ENCODE peak calls at places on chromosomes 2 and 18, in nine cellular contexts. One of them, this sample, is unnamed.

GRCh38 chr2:110853516-110853915 is 121.1 kb downstream of the ACOXL start:
- DNase-seq in WERI-Rb-1: peak
- DNase-seq in HCT116: peak
- DNase-seq in fibroblast of lung: peak
- DNase-seq in left ventricle myocardium inferior: no peak
- DNase-seq in SK-N-SH: no peak
- DNase-seq in kidney: no peak
- DNase-seq in tibial artery: no peak
- DNase-seq in K562: peak
- DNase-seq in this sample: peak

GRCh38 chr2:120175000-120175581 is 48.1 kb downstream of the TMEM185B start:
- DNase-seq in WERI-Rb-1: no peak
- DNase-seq in HCT116: peak
- DNase-seq in fibroblast of lung: peak
- DNase-seq in left ventricle myocardium inferior: no peak
- DNase-seq in SK-N-SH: peak
- DNase-seq in kidney: no peak
- DNase-seq in tibial artery: no peak
- DNase-seq in K562: peak
- DNase-seq in this sample: peak

GRCh38 chr2:141468746-141469145 is 662.1 kb downstream of the LRP1B start:
- DNase-seq in WERI-Rb-1: no peak
- DNase-seq in HCT116: no peak
- DNase-seq in fibroblast of lung: no peak
- DNase-seq in left ventricle myocardium inferior: no peak
- DNase-seq in SK-N-SH: no peak
- DNase-seq in kidney: no peak
- DNase-seq in tibial artery: no peak
- DNase-seq in K562: no peak
- DNase-seq in this sample: no peak

GRCh38 chr18:75207298-75208054 is 1.5 kb downstream of the PTGR3 start:
- DNase-seq in WERI-Rb-1: no peak
- DNase-seq in HCT116: no peak
- DNase-seq in fibroblast of lung: peak
- DNase-seq in left ventricle myocardium inferior: no peak
- DNase-seq in SK-N-SH: no peak
- DNase-seq in kidney: no peak
- DNase-seq in tibial artery: no peak
- DNase-seq in K562: peak
- DNase-seq in this sample: no peak

GRCh38 chr2:567865-568638 is 109.2 kb downstream of the TMEM18 start:
- DNase-seq in WERI-Rb-1: no peak
- DNase-seq in HCT116: no peak
- DNase-seq in fibroblast of lung: peak
- DNase-seq in left ventricle myocardium inferior: peak
- DNase-seq in SK-N-SH: no peak
- DNase-seq in kidney: no peak
- DNase-seq in tibial artery: peak
- DNase-seq in K562: no peak
- DNase-seq in this sample: peak

GRCh38 chr2:74053959-74054715 is 69.4 kb downstream of the TET3 start:
- DNase-seq in WERI-Rb-1: no peak
- DNase-seq in HCT116: no peak
- DNase-seq in fibroblast of lung: no peak
- DNase-seq in left ventricle myocardium inferior: no peak
- DNase-seq in SK-N-SH: no peak
- DNase-seq in kidney: no peak
- DNase-seq in tibial artery: no peak
- DNase-seq in K562: no peak
- DNase-seq in this sample: no peak

GRCh38 chr2:127670055-127670956 is 5.0 kb downstream of the LIMS2 start:
- DNase-seq in WERI-Rb-1: no peak
- DNase-seq in HCT116: no peak
- DNase-seq in fibroblast of lung: no peak
- DNase-seq in left ventricle myocardium inferior: no peak
- DNase-seq in SK-N-SH: peak
- DNase-seq in kidney: no peak
- DNase-seq in tibial artery: no peak
- DNase-seq in K562: no peak
- DNase-seq in this sample: no peak

GRCh38 chr18:59864446-59864764 is 35.4 kb upstream of the PMAIP1 start:
- DNase-seq in WERI-Rb-1: no peak
- DNase-seq in HCT116: no peak
- DNase-seq in fibroblast of lung: no peak
- DNase-seq in left ventricle myocardium inferior: no peak
- DNase-seq in SK-N-SH: no peak
- DNase-seq in kidney: no peak
- DNase-seq in tibial artery: no peak
- DNase-seq in K562: no peak
- DNase-seq in this sample: peak

GRCh38 chr2:241230435-241230834 is 42.0 kb downstream of the ANO7 start:
- DNase-seq in WERI-Rb-1: no peak
- DNase-seq in HCT116: no peak
- DNase-seq in fibroblast of lung: no peak
- DNase-seq in left ventricle myocardium inferior: no peak
- DNase-seq in SK-N-SH: no peak
- DNase-seq in kidney: peak
- DNase-seq in tibial artery: no peak
- DNase-seq in K562: no peak
- DNase-seq in this sample: no peak

GRCh38 chr2:165305391-165306096 is 66.3 kb downstream of the SCN2A start:
- DNase-seq in WERI-Rb-1: no peak
- DNase-seq in HCT116: no peak
- DNase-seq in fibroblast of lung: no peak
- DNase-seq in left ventricle myocardium inferior: no peak
- DNase-seq in SK-N-SH: no peak
- DNase-seq in kidney: no peak
- DNase-seq in tibial artery: no peak
- DNase-seq in K562: peak
- DNase-seq in this sample: no peak

GRCh38 chr2:120958623-120959366 is 223.1 kb downstream of the GLI2 start:
- DNase-seq in WERI-Rb-1: peak
- DNase-seq in HCT116: no peak
- DNase-seq in fibroblast of lung: no peak
- DNase-seq in left ventricle myocardium inferior: no peak
- DNase-seq in SK-N-SH: peak
- DNase-seq in kidney: no peak
- DNase-seq in tibial artery: no peak
- DNase-seq in K562: peak
- DNase-seq in this sample: no peak

GRCh38 chr2:137952586-137953129 is 11.6 kb upstream of the HNMT start:
- DNase-seq in WERI-Rb-1: no peak
- DNase-seq in HCT116: no peak
- DNase-seq in fibroblast of lung: no peak
- DNase-seq in left ventricle myocardium inferior: no peak
- DNase-seq in SK-N-SH: no peak
- DNase-seq in kidney: no peak
- DNase-seq in tibial artery: no peak
- DNase-seq in K562: peak
- DNase-seq in this sample: no peak

GRCh38 chr2:171394164-171394725 is 39.5 kb downstream of the METTL8 start:
- DNase-seq in WERI-Rb-1: no peak
- DNase-seq in HCT116: no peak
- DNase-seq in fibroblast of lung: no peak
- DNase-seq in left ventricle myocardium inferior: no peak
- DNase-seq in SK-N-SH: no peak
- DNase-seq in kidney: no peak
- DNase-seq in tibial artery: no peak
- DNase-seq in K562: no peak
- DNase-seq in this sample: no peak

GRCh38 chr18:55419939-55420664 is 167.9 kb downstream of the TCF4 start:
- DNase-seq in WERI-Rb-1: no peak
- DNase-seq in HCT116: no peak
- DNase-seq in fibroblast of lung: peak
- DNase-seq in left ventricle myocardium inferior: no peak
- DNase-seq in SK-N-SH: no peak
- DNase-seq in kidney: no peak
- DNase-seq in tibial artery: no peak
- DNase-seq in K562: no peak
- DNase-seq in this sample: no peak

GRCh38 chr18:41371718-41372117 is 583.3 kb upstream of the PIK3C3 start:
- DNase-seq in WERI-Rb-1: no peak
- DNase-seq in HCT116: no peak
- DNase-seq in fibroblast of lung: no peak
- DNase-seq in left ventricle myocardium inferior: no peak
- DNase-seq in SK-N-SH: peak
- DNase-seq in kidney: no peak
- DNase-seq in tibial artery: no peak
- DNase-seq in K562: no peak
- DNase-seq in this sample: no peak

GRCh38 chr2:9655441-9656269 is 24.9 kb upstream of the YWHAQ start:
- DNase-seq in WERI-Rb-1: no peak
- DNase-seq in HCT116: no peak
- DNase-seq in fibroblast of lung: peak
- DNase-seq in left ventricle myocardium inferior: no peak
- DNase-seq in SK-N-SH: no peak
- DNase-seq in kidney: no peak
- DNase-seq in tibial artery: no peak
- DNase-seq in K562: peak
- DNase-seq in this sample: no peak

GRCh38 chr2:208175069-208175842 is 11.9 kb upstream of the CRYGA start:
- DNase-seq in WERI-Rb-1: peak
- DNase-seq in HCT116: peak
- DNase-seq in fibroblast of lung: peak
- DNase-seq in left ventricle myocardium inferior: peak
- DNase-seq in SK-N-SH: peak
- DNase-seq in kidney: peak
- DNase-seq in tibial artery: peak
- DNase-seq in K562: peak
- DNase-seq in this sample: peak

GRCh38 chr2:162075689-162076132 is 1.7 kb upstream of the DPP4 start:
- DNase-seq in WERI-Rb-1: no peak
- DNase-seq in HCT116: no peak
- DNase-seq in fibroblast of lung: peak
- DNase-seq in left ventricle myocardium inferior: no peak
- DNase-seq in SK-N-SH: no peak
- DNase-seq in kidney: no peak
- DNase-seq in tibial artery: no peak
- DNase-seq in K562: no peak
- DNase-seq in this sample: no peak

GRCh38 chr2:17146358-17146757 is 371.9 kb downstream of the RAD51AP2 start:
- DNase-seq in WERI-Rb-1: no peak
- DNase-seq in HCT116: no peak
- DNase-seq in fibroblast of lung: no peak
- DNase-seq in left ventricle myocardium inferior: no peak
- DNase-seq in SK-N-SH: no peak
- DNase-seq in kidney: no peak
- DNase-seq in tibial artery: no peak
- DNase-seq in K562: no peak
- DNase-seq in this sample: no peak

GRCh38 chr2:17166506-17166905 is 351.7 kb downstream of the RAD51AP2 start:
- DNase-seq in WERI-Rb-1: no peak
- DNase-seq in HCT116: no peak
- DNase-seq in fibroblast of lung: peak
- DNase-seq in left ventricle myocardium inferior: no peak
- DNase-seq in SK-N-SH: no peak
- DNase-seq in kidney: no peak
- DNase-seq in tibial artery: no peak
- DNase-seq in K562: no peak
- DNase-seq in this sample: no peak

GRCh38 chr18:80168982-80169381 is 59.9 kb downstream of the ADNP2 start:
- DNase-seq in WERI-Rb-1: no peak
- DNase-seq in HCT116: no peak
- DNase-seq in fibroblast of lung: no peak
- DNase-seq in left ventricle myocardium inferior: no peak
- DNase-seq in SK-N-SH: no peak
- DNase-seq in kidney: peak
- DNase-seq in tibial artery: no peak
- DNase-seq in K562: no peak
- DNase-seq in this sample: no peak
- H3K27ac ChIP-seq in WERI-Rb-1: no peak
- H3K27ac ChIP-seq in HCT116: no peak
- H3K27ac ChIP-seq in fibroblast of lung: no peak
- H3K27ac ChIP-seq in left ventricle myocardium inferior: no peak
- H3K27ac ChIP-seq in SK-N-SH: no peak
- H3K27ac ChIP-seq in kidney: no peak
- H3K27ac ChIP-seq in tibial artery: no peak
- H3K27ac ChIP-seq in K562: no peak
- H3K27ac ChIP-seq in this sample: peak

GRCh38 chr2:231715499-231715837 is 7.1 kb downstream of the PTMA start:
- DNase-seq in WERI-Rb-1: no peak
- DNase-seq in HCT116: no peak
- DNase-seq in fibroblast of lung: no peak
- DNase-seq in left ventricle myocardium inferior: no peak
- DNase-seq in SK-N-SH: no peak
- DNase-seq in kidney: peak
- DNase-seq in tibial artery: no peak
- DNase-seq in K562: no peak
- DNase-seq in this sample: no peak
- TF ChIP-seq CTCF in WERI-Rb-1: no peak
- TF ChIP-seq CTCF in HCT116: no peak
- TF ChIP-seq CTCF in fibroblast of lung: no peak
- TF ChIP-seq CTCF in left ventricle myocardium inferior: peak
- TF ChIP-seq CTCF in SK-N-SH: no peak
- TF ChIP-seq CTCF in kidney: no peak
- TF ChIP-seq CTCF in tibial artery: no peak
- TF ChIP-seq CTCF in K562: no peak
- TF ChIP-seq CTCF in this sample: peak

DNA sequence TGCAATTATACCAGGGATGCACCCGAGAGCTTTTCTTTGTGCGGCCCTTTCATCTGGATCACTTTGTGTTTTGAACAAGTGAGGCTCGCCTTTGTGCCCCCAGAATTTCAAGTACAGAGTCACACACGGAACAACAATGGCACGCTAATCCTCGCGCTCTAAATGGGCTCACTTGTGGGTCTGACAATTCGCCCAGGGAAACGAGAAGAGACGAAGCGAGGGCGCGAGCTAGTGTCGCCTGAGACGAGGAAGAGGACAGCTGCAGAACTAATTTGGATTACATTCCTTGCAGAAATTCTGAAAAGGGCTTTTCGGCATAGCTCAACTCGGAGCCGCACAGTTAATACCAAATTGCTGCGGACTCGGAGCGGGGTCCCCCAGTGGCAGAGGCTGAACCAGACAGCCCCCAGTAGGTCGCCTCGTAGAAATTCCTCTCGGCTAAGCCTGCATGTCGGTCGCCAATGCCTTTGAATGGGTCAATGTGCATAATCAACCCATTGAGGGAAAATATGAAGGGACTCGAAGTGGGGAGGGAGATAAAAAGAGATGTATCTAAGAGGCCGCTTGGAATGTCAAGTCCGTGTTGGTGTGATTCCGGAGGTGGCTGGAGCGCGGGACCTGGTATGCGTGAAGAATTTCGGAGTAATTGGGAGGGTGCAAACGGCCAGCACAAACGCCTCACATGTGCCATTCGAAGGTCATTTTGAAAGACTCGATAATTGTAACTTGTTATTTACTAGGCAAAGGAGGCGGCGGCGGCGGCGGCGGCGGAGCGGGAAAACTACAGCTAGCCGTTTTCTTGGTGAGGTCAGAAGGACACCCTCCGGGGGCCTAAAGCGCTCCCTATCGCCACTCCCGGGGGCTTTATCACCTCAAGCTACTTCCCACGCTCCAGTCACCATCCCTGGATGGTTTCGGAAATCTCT is 2.0 kb downstream of the ERBB4 start:
- DNase-seq in WERI-Rb-1: peak
- DNase-seq in HCT116: no peak
- DNase-seq in fibroblast of lung: no peak
- DNase-seq in left ventricle myocardium inferior: no peak
- DNase-seq in SK-N-SH: peak
- DNase-seq in kidney: peak
- DNase-seq in tibial artery: peak
- DNase-seq in K562: no peak
- DNase-seq in this sample: no peak
- H3K27ac ChIP-seq in WERI-Rb-1: no peak
- H3K27ac ChIP-seq in HCT116: no peak
- H3K27ac ChIP-seq in fibroblast of lung: no peak
- H3K27ac ChIP-seq in left ventricle myocardium inferior: peak
- H3K27ac ChIP-seq in SK-N-SH: no peak
- H3K27ac ChIP-seq in kidney: peak
- H3K27ac ChIP-seq in tibial artery: peak
- H3K27ac ChIP-seq in K562: no peak
- H3K27ac ChIP-seq in this sample: no peak

GRCh38 chr2:140085674-140086073 is 1305.5 kb upstream of the NXPH2 start:
- DNase-seq in WERI-Rb-1: no peak
- DNase-seq in HCT116: no peak
- DNase-seq in fibroblast of lung: peak
- DNase-seq in left ventricle myocardium inferior: no peak
- DNase-seq in SK-N-SH: no peak
- DNase-seq in kidney: no peak
- DNase-seq in tibial artery: no peak
- DNase-seq in K562: no peak
- DNase-seq in this sample: no peak
- TF ChIP-seq CTCF in WERI-Rb-1: no peak
- TF ChIP-seq CTCF in HCT116: no peak
- TF ChIP-seq CTCF in fibroblast of lung: no peak
- TF ChIP-seq CTCF in left ventricle myocardium inferior: peak
- TF ChIP-seq CTCF in SK-N-SH: peak
- TF ChIP-seq CTCF in kidney: peak
- TF ChIP-seq CTCF in tibial artery: no peak
- TF ChIP-seq CTCF in K562: no peak
- TF ChIP-seq CTCF in this sample: no peak

This sample was measured in RWPE1.